ENCODE peak calls at places on chromosomes 16 and 17, in six cellular contexts. X, P, J, M, D and G are unnamed samples.

GRCh38 chr16:81204794-81205680 is 33.5 kb upstream of the BCO1 start:
- DNase-seq in X (peak), P (peak), J (peak), M (peak), D (peak), G (no peak)

GRCh38 chr17:62085511-62086408 is 20.7 kb upstream of the MED13 start:
- DNase-seq in X (peak), P (no peak), J (peak), M (no peak), D (peak), G (no peak)

GRCh38 chr16:19888834-19889233 is 4.2 kb upstream of the GPRC5B start:
- DNase-seq in X (no peak), P (no peak), J (peak), M (no peak), D (no peak), G (no peak)

GRCh38 chr16:87819282-87819681 is 50.0 kb downstream of the SLC7A5 start:
- DNase-seq in X (no peak), P (no peak), J (no peak), M (no peak), D (no peak), G (no peak)

GRCh38 chr16:57604177-57604576 is 24.3 kb upstream of the ADGRG1 start:
- DNase-seq in X (no peak), P (no peak), J (no peak), M (no peak), D (no peak), G (no peak)

GRCh38 chr16:57966133-57966805 is 4.7 kb downstream of the CNGB1 start:
- DNase-seq in X (no peak), P (no peak), J (no peak), M (no peak), D (no peak), G (no peak)

GRCh38 chr16:11530171-11530940 is 56.4 kb downstream of the LITAF start:
- DNase-seq in X (no peak), P (no peak), J (no peak), M (no peak), D (no peak), G (no peak)

GRCh38 chr17:18921485-18921884 is 30.5 kb upstream of the SLC5A10 start:
- DNase-seq in X (no peak), P (no peak), J (no peak), M (no peak), D (no peak), G (no peak)

GRCh38 chr16:30535777-30536190 is 1.1 kb upstream of the ZNF747 start:
- DNase-seq in X (no peak), P (peak), J (peak), M (peak), D (peak), G (peak)

GRCh38 chr16:26838931-26839330 is 227.8 kb upstream of the C16orf82 start:
- DNase-seq in X (no peak), P (no peak), J (no peak), M (no peak), D (no peak), G (no peak)

GRCh38 chr17:19670906-19671305 is 22.4 kb downstream of the ALDH3A2 start:
- DNase-seq in X (no peak), P (no peak), J (no peak), M (no peak), D (no peak), G (no peak)

GRCh38 chr17:46836500-46836899 is 14.9 kb upstream of the WNT9B start:
- DNase-seq in X (no peak), P (no peak), J (no peak), M (no peak), D (no peak), G (no peak)

GRCh38 chr16:19815418-19815817 is 69.2 kb downstream of the GPRC5B start:
- DNase-seq in X (no peak), P (no peak), J (no peak), M (no peak), D (no peak), G (no peak)

GRCh38 chr16:49463529-49463928 is 89.9 kb downstream of the C16orf78 start:
- DNase-seq in X (no peak), P (no peak), J (peak), M (no peak), D (peak), G (no peak)

GRCh38 chr16:14378131-14378551 is 251.9 kb downstream of the PARN start:
- DNase-seq in X (no peak), P (peak), J (no peak), M (no peak), D (no peak), G (peak)

GRCh38 chr17:43125967-43126910 is 1.1 kb upstream of the BRCA1 start:
- DNase-seq in X (no peak), P (no peak), J (no peak), M (no peak), D (peak), G (no peak)

GRCh38 chr16:81099958-81100357 is 3.8 kb upstream of the GCSH start:
- DNase-seq in X (no peak), P (no peak), J (no peak), M (no peak), D (no peak), G (no peak)

GRCh38 chr17:40490982-40491381 is 10.4 kb downstream of the TNS4 start:
- DNase-seq in X (no peak), P (no peak), J (no peak), M (no peak), D (no peak), G (no peak)

GRCh38 chr17:38871247-38871991 is 1.6 kb downstream of the LASP1 start:
- DNase-seq in X (no peak), P (peak), J (peak), M (no peak), D (peak), G (peak)

GRCh38 chr17:8290043-8290442 is 1.6 kb downstream of the RANGRF start:
- DNase-seq in X (no peak), P (no peak), J (no peak), M (no peak), D (no peak), G (no peak)

GRCh38 chr16:12685806-12686205 is 117.9 kb downstream of the CPPED1 start:
- DNase-seq in X (peak), P (no peak), J (no peak), M (peak), D (no peak), G (no peak)

GRCh38 chr17:71709974-71710373 is 410.8 kb upstream of the SOX9 start:
- DNase-seq in X (no peak), P (no peak), J (no peak), M (no peak), D (no peak), G (no peak)

GRCh38 chr16:3171181-3171854 is 16.7 kb upstream of the OR1F1 start:
- DNase-seq in X (no peak), P (no peak), J (peak), M (no peak), D (peak), G (peak)

GRCh38 chr16:50627419-50627818 is 53.7 kb downstream of the SNX20 start:
- DNase-seq in X (no peak), P (no peak), J (peak), M (no peak), D (peak), G (no peak)

GRCh38 chr16:30430428-30430970 is 669 bp upstream of the DCTPP1 start:
- DNase-seq in X (no peak), P (no peak), J (no peak), M (no peak), D (no peak), G (no peak)

GRCh38 chr17:55167024-55167721 is 97.6 kb upstream of the HLF start:
- DNase-seq in X (no peak), P (peak), J (no peak), M (no peak), D (no peak), G (no peak)

GRCh38 chr16:57941016-57941656 is 29.8 kb downstream of the CNGB1 start:
- DNase-seq in X (no peak), P (no peak), J (no peak), M (peak), D (no peak), G (peak)

GRCh38 chr16:84605339-84605848 is 12.5 kb downstream of the COTL1 start:
- DNase-seq in X (no peak), P (no peak), J (no peak), M (no peak), D (no peak), G (no peak)

GRCh38 chr17:78132086-78132676 is 1.6 kb downstream of the TMC8 start:
- DNase-seq in X (no peak), P (peak), J (peak), M (no peak), D (peak), G (peak)